ENCODE peak calls at places on chromosomes 2 and 18, in six cellular contexts. Y is breast epithelium, E is A549, Q is adrenal gland, K is heart left ventricle, J is gastrocnemius medialis. M is an unnamed sample.

GRCh38 chr2:189024861-189025618 is 50.9 kb downstream of the COL3A1 start:
- DNase-seq in Y (no peak), E (no peak), Q (no peak), K (no peak), J (no peak), M (peak)

GRCh38 chr2:43818761-43819160 is 19.9 kb downstream of the ABCG5 start:
- DNase-seq in Y (no peak), E (no peak), Q (peak), K (no peak), J (no peak), M (no peak)

GRCh38 chr2:202950592-202950991 is 38.5 kb downstream of the CARF start:
- DNase-seq in Y (no peak), E (no peak), Q (no peak), K (no peak), J (no peak), M (peak)

GRCh38 chr2:72134408-72134996 is 13.2 kb downstream of the CYP26B1 start:
- DNase-seq in Y (no peak), E (no peak), Q (no peak), K (no peak), J (no peak), M (no peak)

GRCh38 chr2:48194641-48195040 is 288.3 kb upstream of the FBXO11 start:
- DNase-seq in Y (no peak), E (no peak), Q (no peak), K (no peak), J (no peak), M (no peak)

GRCh38 chr2:195498176-195498575 is 158.8 kb upstream of the SLC39A10 start:
- DNase-seq in Y (peak), E (no peak), Q (peak), K (peak), J (no peak), M (peak)

GRCh38 chr2:30443081-30443480 is 4.0 kb upstream of the LCLAT1 start:
- DNase-seq in Y (no peak), E (no peak), Q (no peak), K (no peak), J (no peak), M (peak)

GRCh38 chr2:196586511-196586991 is 53.0 kb upstream of the CCDC150 start:
- DNase-seq in Y (no peak), E (peak), Q (no peak), K (no peak), J (no peak), M (peak)

GRCh38 chr18:26931659-26932058 is 66.2 kb upstream of the AQP4 start:
- DNase-seq in Y (no peak), E (no peak), Q (no peak), K (no peak), J (no peak), M (no peak)

GRCh38 chr2:176514805-176515500 is 245.7 kb downstream of the MTX2 start:
- DNase-seq in Y (no peak), E (no peak), Q (no peak), K (no peak), J (no peak), M (no peak)

GRCh38 chr2:240962371-240963064 is 35.9 kb upstream of the SNED1 start:
- DNase-seq in Y (peak), E (no peak), Q (peak), K (peak), J (no peak), M (no peak)

GRCh38 chr2:183837157-183837556 is 712.9 kb downstream of the NUP35 start:
- DNase-seq in Y (no peak), E (no peak), Q (no peak), K (no peak), J (no peak), M (no peak)

GRCh38 chr2:231545105-231545902 is 15.1 kb upstream of the NMUR1 start:
- DNase-seq in Y (no peak), E (no peak), Q (peak), K (peak), J (no peak), M (peak)

GRCh38 chr2:121360566-121361300 is 75.7 kb upstream of the TFCP2L1 start:
- DNase-seq in Y (peak), E (peak), Q (peak), K (peak), J (no peak), M (no peak)

GRCh38 chr2:235762832-235763598 is 269.2 kb downstream of the AGAP1 start:
- DNase-seq in Y (no peak), E (no peak), Q (no peak), K (no peak), J (no peak), M (no peak)

GRCh38 chr18:31744661-31745060 is 16.0 kb downstream of the SLC25A52 start:
- DNase-seq in Y (no peak), E (no peak), Q (no peak), K (no peak), J (no peak), M (no peak)

GRCh38 chr2:1631292-1632005 is 112.9 kb downstream of the PXDN start:
- DNase-seq in Y (no peak), E (no peak), Q (no peak), K (no peak), J (no peak), M (no peak)

GRCh38 chr2:137729305-137729704 is 235.0 kb upstream of the HNMT start:
- DNase-seq in Y (no peak), E (no peak), Q (no peak), K (no peak), J (no peak), M (no peak)

GRCh38 chr2:70842401-70842800 is 6.8 kb upstream of the CD207 start:
- DNase-seq in Y (no peak), E (no peak), Q (no peak), K (no peak), J (no peak), M (no peak)

GRCh38 chr2:39523308-39524044 is 86.4 kb upstream of the MAP4K3 start:
- DNase-seq in Y (no peak), E (peak), Q (no peak), K (no peak), J (peak), M (no peak)

GRCh38 chr2:190334479-190335224 is 8.7 kb upstream of the INPP1 start:
- DNase-seq in Y (no peak), E (peak), Q (peak), K (no peak), J (no peak), M (no peak)

GRCh38 chr2:134539946-134540345 is 178.9 kb downstream of the TMEM163 start:
- DNase-seq in Y (no peak), E (no peak), Q (no peak), K (no peak), J (no peak), M (no peak)

GRCh38 chr2:55555977-55556376 is 36.5 kb downstream of the CFAP36 start:
- DNase-seq in Y (no peak), E (no peak), Q (no peak), K (no peak), J (no peak), M (no peak)

GRCh38 chr2:169038338-169038757 is 7.2 kb upstream of the ABCB11 start:
- DNase-seq in Y (no peak), E (peak), Q (no peak), K (no peak), J (no peak), M (no peak)

GRCh38 chr18:58967643-58968291 is 103.1 kb downstream of the ZNF532 start:
- DNase-seq in Y (no peak), E (no peak), Q (no peak), K (no peak), J (peak), M (no peak)

GRCh38 chr18:49238433-49239042 is 221.9 kb downstream of the DYM start:
- DNase-seq in Y (no peak), E (no peak), Q (no peak), K (no peak), J (no peak), M (peak)

GRCh38 chr2:55090702-55091101 is 40.5 kb upstream of the RTN4 start:
- DNase-seq in Y (no peak), E (no peak), Q (no peak), K (no peak), J (no peak), M (peak)

GRCh38 chr2:152446213-152446612 is 111.2 kb downstream of the FMNL2 start:
- DNase-seq in Y (no peak), E (no peak), Q (no peak), K (no peak), J (no peak), M (no peak)

GRCh38 chr2:4256351-4256750 is 553.0 kb downstream of the DCDC2C start:
- DNase-seq in Y (no peak), E (no peak), Q (no peak), K (no peak), J (no peak), M (no peak)

GRCh38 chr2:30178618-30179404 is 32.0 kb downstream of the YPEL5 start:
- DNase-seq in Y (no peak), E (no peak), Q (peak), K (peak), J (peak), M (peak)

GRCh38 chr18:34551824-34552223 is 158.3 kb upstream of the DTNA start:
- DNase-seq in Y (no peak), E (no peak), Q (no peak), K (no peak), J (no peak), M (no peak)

GRCh38 chr2:95721726-95722125 is 129.9 kb downstream of the TRIM43 start:
- DNase-seq in Y (no peak), E (no peak), Q (no peak), K (no peak), J (no peak), M (no peak)
- TF ChIP-seq POLR2A in Y (no peak), E (no peak), Q (no peak), K (no peak), J (no peak), M (no peak)

GRCh38 chr18:10519999-10520935 is 5.6 kb upstream of the NAPG start:
- DNase-seq in Y (peak), E (peak), Q (peak), K (peak), J (peak), M (peak)
- TF ChIP-seq POLR2A in Y (no peak), E (no peak), Q (peak), K (no peak), J (no peak), M (no peak)

GRCh38 chr2:161088658-161089350 is 71.4 kb upstream of the TANK start:
- DNase-seq in Y (no peak), E (no peak), Q (no peak), K (no peak), J (no peak), M (no peak)

GRCh38 chr2:161096336-161096735 is 63.9 kb upstream of the TANK start:
- DNase-seq in Y (no peak), E (no peak), Q (no peak), K (no peak), J (no peak), M (no peak)

GRCh38 chr2:161095314-161095713 is 64.9 kb upstream of the TANK start:
- DNase-seq in Y (no peak), E (no peak), Q (no peak), K (no peak), J (no peak), M (no peak)

GRCh38 chr2:161085041-161085598 is 75.1 kb upstream of the TANK start:
- DNase-seq in Y (no peak), E (no peak), Q (no peak), K (no peak), J (no peak), M (no peak)

DNA sequence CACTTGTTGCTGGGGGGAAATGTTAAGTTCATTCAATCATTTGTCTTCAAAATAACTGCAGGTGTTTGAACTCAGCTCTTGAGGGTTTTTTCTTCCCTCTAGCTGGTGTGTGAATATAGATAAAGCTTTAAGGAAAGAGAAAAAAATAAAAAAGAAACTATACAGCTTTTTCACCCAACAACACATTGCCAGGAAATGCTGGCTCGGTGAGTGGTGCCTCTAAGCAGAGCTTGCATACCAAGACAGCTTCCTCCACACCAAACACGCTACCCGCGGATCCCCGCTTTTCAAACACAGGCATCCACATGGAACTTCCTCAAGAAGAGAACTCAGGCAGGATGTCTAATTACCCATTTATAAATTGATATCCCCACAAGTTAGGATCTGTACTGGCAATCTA is 69.8 kb upstream of the TANK start:
- DNase-seq in Y (no peak), E (no peak), Q (peak), K (no peak), J (no peak), M (no peak)
- TF ChIP-seq POLR2A in Y (no peak), E (no peak), Q (no peak), K (no peak), J (no peak), M (no peak)

GRCh38 chr18:712401-713134 is at the start of gene ENOSF1:
- DNase-seq in Y (peak), E (peak), Q (peak), K (peak), J (peak), M (peak)
- TF ChIP-seq POLR2A in Y (peak), E (peak), Q (peak), K (no peak), J (peak), M (no peak)

DNA sequence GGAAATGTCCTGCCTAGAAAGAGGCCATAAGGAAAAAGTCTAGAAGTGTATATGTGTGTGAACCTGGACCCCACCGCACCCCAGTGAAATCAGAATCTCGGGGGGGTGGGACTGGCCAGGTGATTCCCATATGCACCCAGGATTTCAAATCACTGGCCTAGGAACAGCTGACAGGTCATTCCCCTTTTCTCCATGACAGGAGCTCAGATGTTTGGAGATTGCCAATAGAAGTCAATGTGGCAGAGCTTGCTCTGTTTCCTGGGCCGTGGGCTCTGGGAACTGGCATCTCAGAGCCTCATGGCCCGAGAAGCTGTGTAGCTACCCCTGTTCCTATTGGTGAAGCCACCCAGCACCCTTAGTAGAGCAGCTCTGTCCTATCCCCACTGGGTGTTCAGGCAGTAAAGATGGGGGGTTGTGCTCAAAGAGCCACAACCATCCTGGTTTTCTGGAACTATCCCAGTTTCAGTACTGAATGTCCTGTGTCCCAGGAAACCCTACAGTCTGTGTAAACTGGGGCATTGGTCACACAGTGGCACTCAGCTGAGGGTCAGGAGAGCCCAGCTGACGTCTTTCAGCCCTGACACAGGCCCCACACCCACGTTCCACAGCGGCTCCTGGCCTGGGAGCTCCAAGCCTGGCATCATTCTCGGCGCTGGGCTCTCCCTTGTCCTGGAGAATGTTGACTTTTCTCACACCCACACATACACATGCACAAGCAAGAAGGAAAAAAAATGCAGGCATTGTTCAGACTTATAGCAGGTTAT is 18.9 kb downstream of the GNLY start:
- DNase-seq in Y (no peak), E (no peak), Q (no peak), K (peak), J (peak), M (no peak)
- TF ChIP-seq POLR2A in Y (no peak), E (no peak), Q (no peak), K (no peak), J (peak), M (no peak)

GRCh38 chr2:61470122-61470951 is 550 bp downstream of the USP34 start:
- DNase-seq in Y (peak), E (peak), Q (peak), K (peak), J (peak), M (peak)
- TF ChIP-seq POLR2A in Y (no peak), E (peak), Q (no peak), K (no peak), J (peak), M (no peak)

GRCh38 chr2:113890253-113891235 is 655 bp downstream of the ACTR3 start:
- DNase-seq in Y (peak), E (peak), Q (peak), K (peak), J (peak), M (peak)
- TF ChIP-seq POLR2A in Y (peak), E (no peak), Q (peak), K (no peak), J (peak), M (peak)

GRCh38 chr2:64988420-64989125 is 626 bp upstream of the SLC1A4 start:
- DNase-seq in Y (peak), E (peak), Q (peak), K (peak), J (peak), M (peak)
- TF ChIP-seq POLR2A in Y (no peak), E (peak), Q (peak), K (no peak), J (peak), M (no peak)

DNA sequence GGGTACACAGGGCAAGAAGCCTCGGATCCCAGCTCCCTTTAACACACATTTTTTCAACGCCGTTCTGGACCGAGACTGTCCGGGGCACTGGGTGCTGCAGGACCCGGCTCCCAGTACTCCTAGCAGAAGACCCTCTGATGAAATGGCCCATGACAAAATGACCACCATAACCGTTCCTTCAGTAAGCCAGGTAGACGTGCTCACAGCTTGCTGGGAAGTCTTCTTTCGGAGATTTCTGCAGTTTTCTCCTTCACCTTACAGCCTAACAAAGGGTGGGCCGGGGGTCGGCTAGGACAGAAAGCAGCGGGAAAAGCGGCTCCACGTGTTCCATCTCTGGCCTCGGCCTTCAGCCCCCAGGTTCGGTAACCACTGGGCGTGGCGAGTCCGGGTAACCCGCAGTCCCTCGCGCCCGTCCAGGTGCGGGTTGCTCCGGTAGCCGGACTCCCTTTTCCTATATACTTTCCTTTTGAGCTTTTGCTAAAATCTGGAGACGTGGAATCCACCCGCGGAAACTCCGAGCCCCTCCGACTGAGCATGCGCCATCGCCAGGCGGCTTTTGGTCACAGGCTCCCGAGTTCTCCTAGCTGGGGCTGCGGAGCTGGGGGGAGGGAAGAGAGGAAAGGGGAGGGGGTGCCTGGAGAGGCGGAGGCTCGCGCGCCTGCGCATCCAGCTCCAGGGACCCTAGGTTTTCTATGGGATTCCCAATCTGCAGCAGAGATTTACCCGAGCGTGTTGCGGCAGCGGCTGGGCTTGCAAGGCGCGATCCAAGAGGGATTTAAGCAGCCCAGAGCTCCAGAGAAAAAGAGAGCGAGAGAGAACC is at the start of gene VSNL1:
- DNase-seq in Y (peak), E (no peak), Q (peak), K (peak), J (no peak), M (no peak)
- TF ChIP-seq POLR2A in Y (no peak), E (no peak), Q (peak), K (no peak), J (no peak), M (no peak)

DNA sequence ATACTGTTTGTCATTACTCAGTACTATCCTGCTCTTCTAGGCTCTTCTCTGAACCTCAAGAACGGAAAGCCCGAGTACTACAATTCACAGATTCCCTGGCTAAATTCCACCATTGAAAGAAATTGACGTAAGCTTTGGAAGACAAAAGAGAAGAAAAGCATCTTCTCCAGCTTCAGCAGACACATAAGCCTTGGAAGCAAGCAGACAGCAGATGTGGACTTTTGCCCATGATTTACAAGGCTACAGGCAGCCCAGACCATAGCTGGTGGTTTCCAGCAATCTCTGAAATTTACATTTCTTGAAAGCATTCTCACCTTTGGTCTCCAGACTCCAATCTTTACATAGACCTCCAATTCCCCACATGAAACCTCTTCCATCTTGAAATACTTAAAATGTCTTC is 288.9 kb downstream of the C1D start:
- DNase-seq in Y (no peak), E (no peak), Q (no peak), K (no peak), J (no peak), M (no peak)
- TF ChIP-seq POLR2A in Y (no peak), E (no peak), Q (no peak), K (no peak), J (no peak), M (no peak)